ENCODE peak calls at places on chromosomes 12 and 14, in nine cellular contexts. R is GM23248, W is HCT116, F is hepatocyte, O is OCI-LY7, K is SK-N-SH, S is Karpas-422, Z is GM23338, B is PC-9. H is an unnamed sample.
A peak's percentile ranks its signal among the peaks of the same experiment; 100 is the strongest.

GRCh38 chr14:90539996-90540395 is 143.2 kb downstream of the CALM1 start:
- DNase-seq in R (no peak), W (no peak), F (no peak), O (no peak), K (no peak), S (no peak), Z (no peak), B (no peak), H (no peak)

GRCh38 chr14:93035917-93036651 is 79.6 kb downstream of the ITPK1 start:
- DNase-seq in R (peak; percentile 48), W (no peak), F (peak; percentile 61), O (no peak), K (no peak), S (no peak), Z (no peak), B (peak; percentile 67), H (peak; percentile 39)

GRCh38 chr12:128961957-128962356 is 108.7 kb downstream of the GLT1D1 start:
- DNase-seq in R (no peak), W (no peak), F (no peak), O (no peak), K (no peak), S (no peak), Z (no peak), B (no peak), H (no peak)

GRCh38 chr12:124947013-124947412 is 32.6 kb upstream of the UBC start:
- DNase-seq in R (no peak), W (no peak), F (no peak), O (no peak), K (no peak), S (no peak), Z (no peak), B (no peak), H (no peak)

GRCh38 chr14:104787736-104788532 is 7.6 kb downstream of the AKT1 start:
- DNase-seq in R (no peak), W (no peak), F (no peak), O (no peak), K (no peak), S (no peak), Z (no peak), B (no peak), H (no peak)

GRCh38 chr12:67747869-67748760 is 99.6 kb downstream of the DYRK2 start:
- DNase-seq in R (peak; percentile 65), W (peak; percentile 42), F (peak; percentile 75), O (no peak), K (no peak), S (no peak), Z (no peak), B (no peak), H (peak; percentile 73)

GRCh38 chr14:57729208-57730187 is 136.4 kb downstream of the SLC35F4 start:
- DNase-seq in R (no peak), W (no peak), F (no peak), O (no peak), K (no peak), S (no peak), Z (peak; percentile 9), B (no peak), H (no peak)

GRCh38 chr14:95157987-95158712 is 821 bp upstream of the DICER1 start:
- DNase-seq in R (peak; percentile 52), W (no peak), F (no peak), O (peak; percentile 72), K (no peak), S (peak; percentile 70), Z (peak; percentile 67), B (no peak), H (peak; percentile 22)

GRCh38 chr14:47442206-47442605 is 233.2 kb downstream of the MDGA2 start:
- DNase-seq in R (peak; percentile 2), W (peak; percentile 37), F (peak; percentile 76), O (no peak), K (no peak), S (no peak), Z (peak; percentile 78), B (peak; percentile 23), H (peak; percentile 70)
- H3K9me2 ChIP-seq in R (no peaks in the 10 kb centered on the region), W (no peaks in the 10 kb centered on the region), F (no peaks in the 10 kb centered on the region), O (no peaks in the 10 kb centered on the region), K (no peaks in the 10 kb centered on the region), S (no peaks in the 10 kb centered on the region), Z (no peaks in the 10 kb centered on the region), B (no peaks in the 10 kb centered on the region), H (no peaks in the 10 kb centered on the region)

DNA sequence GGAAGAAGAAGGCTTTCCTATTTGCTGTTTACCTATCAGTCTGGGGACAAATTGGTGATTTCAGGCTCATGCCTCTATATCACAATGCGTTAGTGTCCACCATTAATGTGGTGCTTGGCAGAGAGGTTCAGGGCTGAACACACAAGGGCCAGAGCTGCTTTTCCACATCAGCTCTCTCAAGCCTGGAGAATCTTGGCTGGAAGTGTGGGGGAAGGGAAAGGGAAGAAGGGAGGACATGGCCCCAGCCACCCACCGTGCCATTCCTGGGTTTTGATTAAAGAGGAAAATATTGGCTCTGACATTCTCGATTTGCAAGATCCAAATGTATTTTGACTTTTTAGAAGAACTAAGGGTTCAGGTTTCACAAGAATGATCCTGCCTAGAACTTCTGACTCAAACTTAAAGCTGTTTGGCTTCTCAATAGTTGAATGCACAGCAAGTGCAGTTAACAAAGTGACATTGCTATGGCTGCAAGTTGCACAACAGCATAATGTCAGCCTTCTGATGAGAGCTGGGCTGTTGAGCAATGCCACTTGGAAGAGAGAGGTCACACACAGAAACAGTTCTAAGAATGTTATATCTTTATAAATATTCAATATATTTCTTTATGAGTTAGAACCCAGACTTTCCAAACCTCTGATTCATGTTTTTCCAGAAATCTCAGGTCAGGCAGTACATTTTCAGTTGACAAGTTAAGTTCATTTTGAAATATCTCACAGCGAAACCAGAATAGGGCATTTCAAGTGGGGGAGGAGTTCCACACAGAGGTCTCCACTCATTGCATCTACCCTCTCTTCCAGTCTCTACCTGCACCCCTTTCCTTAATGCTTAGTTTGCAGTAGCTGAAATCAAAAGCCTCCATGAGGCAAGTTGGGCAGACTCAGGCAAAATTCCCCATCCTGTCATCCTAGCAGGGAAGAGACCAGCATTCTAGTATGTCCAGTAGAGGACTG is 25.3 kb downstream of the IGF1 start:
- DNase-seq in R (peak; percentile 73), W (no peak), F (peak; percentile 34), O (no peak), K (no peak), S (no peak), Z (no peak), B (no peak), H (no peak)
- H2AFZ ChIP-seq in R (no peak overlapping the region), W (no peak overlapping the region), F (no peak overlapping the region), O (no peak overlapping the region), K (no peak overlapping the region), S (no peak overlapping the region), Z (no peak overlapping the region), B (no peak overlapping the region), H (no peak overlapping the region)

GRCh38 chr14:53147893-53148292 is 5.2 kb downstream of the DDHD1 start:
- DNase-seq in R (no peak), W (no peak), F (no peak), O (no peak), K (no peak), S (no peak), Z (no peak), B (no peak), H (no peak)

GRCh38 chr14:53146739-53147138 is 6.4 kb downstream of the DDHD1 start:
- DNase-seq in R (no peak), W (no peak), F (no peak), O (no peak), K (no peak), S (no peak), Z (no peak), B (no peak), H (no peak)

GRCh38 chr14:53147208-53147607 is 5.9 kb downstream of the DDHD1 start:
- DNase-seq in R (no peak), W (no peak), F (no peak), O (no peak), K (no peak), S (no peak), Z (no peak), B (no peak), H (no peak)

GRCh38 chr14:53140585-53140984 is 12.5 kb downstream of the DDHD1 start:
- DNase-seq in R (no peak), W (no peak), F (no peak), O (no peak), K (no peak), S (no peak), Z (no peak), B (no peak), H (no peak)

GRCh38 chr14:53144244-53144643 is 8.9 kb downstream of the DDHD1 start:
- DNase-seq in R (no peak), W (no peak), F (no peak), O (no peak), K (no peak), S (no peak), Z (no peak), B (no peak), H (no peak)
- H3K4me2 ChIP-seq in R (no peak overlapping the region), W (no peak overlapping the region), F (no peak overlapping the region), O (no peak overlapping the region), K (no peak overlapping the region), S (no peak overlapping the region), Z (no peak overlapping the region), B (no peak overlapping the region), H (no peak overlapping the region)

GRCh38 chr12:10389941-10390340 is at the start of gene KLRK1:
- DNase-seq in R (no peak), W (no peak), F (no peak), O (no peak), K (no peak), S (no peak), Z (no peak), B (no peak), H (no peak)
- H3K9me2 ChIP-seq in R (no peaks in the 10 kb centered on the region), W (no peaks in the 10 kb centered on the region), F (no peaks in the 10 kb centered on the region), O (no peaks in the 10 kb centered on the region), K (no peaks in the 10 kb centered on the region), S (no peaks in the 10 kb centered on the region), Z (no peaks in the 10 kb centered on the region), B (no peaks in the 10 kb centered on the region), H (no peaks in the 10 kb centered on the region)

GRCh38 chr12:96194572-96194889 is 356 bp downstream of the ELK3 start:
- DNase-seq in R (no peak), W (no peak), F (no peak), O (no peak), K (no peak), S (no peak), Z (no peak), B (no peak), H (no peak)
- H2AFZ ChIP-seq in R (no peak overlapping the region), W (no peak overlapping the region), F (peak overlapping the region; percentile 93), O (peak overlapping the region; percentile 69), K (peak overlapping the region; percentile 81), S (peak overlapping the region; percentile 94), Z (peak overlapping the region; percentile 92), B (no peak overlapping the region), H (peak overlapping the region; percentile 81)